ENCODE peak calls at places on chromosomes 16 and 17, in six cellular contexts. N is GM13976, M is OCI-LY7, F is heart right ventricle, Z is lower lobe of right lung, V is heart left ventricle. E is an unnamed sample.

GRCh38 chr16:15993946-15994665 is 44.7 kb downstream of the ABCC1 start:
- DNase-seq in F (peak; percentile 45), Z (no peak), V (no peak), N (no peak), M (no peak), E (no peak)

GRCh38 chr16:63922563-63922962 is 1199.3 kb downstream of the CDH11 start:
- DNase-seq in N (no peak), Z (no peak), M (no peak), F (no peak), V (no peak), E (no peak)

GRCh38 chr16:86396318-86396882 is 113.9 kb upstream of the FOXF1 start:
- DNase-seq in N (no peak), M (no peak), F (no peak), Z (no peak), V (no peak), E (no peak)

GRCh38 chr16:49620158-49620867 is 235.6 kb downstream of the ZNF423 start:
- DNase-seq in F (peak; percentile 74), V (peak; percentile 71), M (no peak), Z (no peak), N (no peak), E (no peak)

GRCh38 chr16:54936979-54937672 is 6.5 kb downstream of the IRX5 start:
- DNase-seq in M (no peak), F (peak; percentile 38), V (no peak), N (peak; percentile 48), Z (peak; percentile 80), E (no peak)

GRCh38 chr17:58517378-58517927 is 3.0 kb upstream of the MTMR4 start:
- DNase-seq in N (no peak), F (no peak), Z (no peak), V (no peak), M (no peak), E (no peak)

GRCh38 chr17:28144019-28144418 is 101.5 kb downstream of the NLK start:
- DNase-seq in N (no peak), Z (no peak), V (no peak), M (no peak), F (no peak), E (no peak)

GRCh38 chr17:27489045-27489715 is 32.9 kb downstream of the KSR1 start:
- DNase-seq in V (peak; percentile 59), M (no peak), Z (peak; percentile 90), F (peak; percentile 62), N (no peak), E (no peak)

GRCh38 chr17:50935201-50936124 is 69.3 kb upstream of the TOB1 start:
- DNase-seq in F (peak; percentile 58), M (no peak), Z (peak; percentile 89), V (peak; percentile 70), N (no peak), E (no peak)

GRCh38 chr17:29588017-29588557 is 1.4 kb downstream of the GIT1 start:
- DNase-seq in N (no peak), V (peak; percentile 28), F (peak; percentile 30), Z (no peak), M (peak; percentile 18), E (no peak)

GRCh38 chr16:72924487-72924886 is 123.4 kb downstream of the ZFHX3 start:
- DNase-seq in V (no peak), N (no peak), F (no peak), M (no peak), Z (no peak), E (no peak)

GRCh38 chr17:19338031-19338990 is 24.2 kb downstream of the B9D1 start:
- DNase-seq in N (peak; percentile 84), Z (peak; percentile 81), M (peak; percentile 81), V (peak; percentile 69), F (peak; percentile 67), E (peak; percentile 25)

GRCh38 chr17:82249896-82250581 is 21.2 kb downstream of the SLC16A3 start:
- DNase-seq in F (no peak), V (no peak), N (no peak), Z (peak; percentile 35), M (no peak), E (no peak)

GRCh38 chr17:46195939-46196338 is 2.7 kb upstream of the KANSL1 start:
- DNase-seq in Z (no peak), F (no peak), M (no peak), V (no peak), N (no peak), E (no peak)

GRCh38 chr17:36935681-36936454 is 1.4 kb upstream of the LHX1 start:
- DNase-seq in Z (no peak), M (no peak), F (no peak), N (peak; percentile 37), V (no peak), E (no peak)

GRCh38 chr16:6031567-6031966 is 934.0 kb upstream of the EEF2KMT start:
- DNase-seq in Z (no peak), V (no peak), F (no peak), N (no peak), M (no peak), E (no peak)

GRCh38 chr17:74356640-74357465 is 4.8 kb downstream of the BTBD17 start:
- DNase-seq in F (no peak), N (no peak), V (no peak), Z (no peak), M (no peak), E (no peak)

GRCh38 chr17:9512323-9513168 is 63.1 kb downstream of the STX8 start:
- DNase-seq in N (no peak), F (no peak), Z (no peak), M (no peak), V (no peak), E (no peak)

GRCh38 chr16:89700649-89701424 is 668 bp downstream of the SPATA2L start:
- DNase-seq in N (peak; percentile 71), Z (peak; percentile 77), F (no peak), M (peak; percentile 65), V (no peak), E (no peak)

GRCh38 chr16:81500833-81501521 is 56.4 kb downstream of the CMIP start:
- DNase-seq in N (no peak), F (no peak), V (no peak), M (no peak), Z (no peak), E (no peak)

GRCh38 chr17:77869665-77870132 is 88.8 kb upstream of the TNRC6C start:
- DNase-seq in V (no peak), N (peak; percentile 75), F (no peak), Z (peak; percentile 74), M (peak; percentile 97), E (peak; percentile 71)

GRCh38 chr16:82761236-82761635 is 134.5 kb downstream of the CDH13 start:
- DNase-seq in F (peak; percentile 82), V (peak; percentile 86), Z (peak; percentile 48), N (no peak), M (no peak), E (no peak)

GRCh38 chr16:31135535-31136286 is at the start of gene PRSS8:
- DNase-seq in N (no peak), M (no peak), Z (peak; percentile 92), F (no peak), V (no peak), E (no peak)

GRCh38 chr17:54967621-54968258 is 714 bp downstream of the COX11 start:
- DNase-seq in N (peak; percentile 47), V (no peak), F (no peak), Z (no peak), M (peak; percentile 29), E (no peak)

GRCh38 chr16:2469399-2470233 is 1.5 kb upstream of the NTN3 start:
- DNase-seq in N (no peak), F (no peak), V (no peak), M (peak; percentile 55), Z (no peak), E (no peak)

GRCh38 chr17:9971991-9972390 is 66.9 kb upstream of the RCVRN start:
- DNase-seq in M (no peak), F (peak; percentile 77), Z (peak; percentile 66), N (no peak), V (peak; percentile 67), E (no peak)

DNA sequence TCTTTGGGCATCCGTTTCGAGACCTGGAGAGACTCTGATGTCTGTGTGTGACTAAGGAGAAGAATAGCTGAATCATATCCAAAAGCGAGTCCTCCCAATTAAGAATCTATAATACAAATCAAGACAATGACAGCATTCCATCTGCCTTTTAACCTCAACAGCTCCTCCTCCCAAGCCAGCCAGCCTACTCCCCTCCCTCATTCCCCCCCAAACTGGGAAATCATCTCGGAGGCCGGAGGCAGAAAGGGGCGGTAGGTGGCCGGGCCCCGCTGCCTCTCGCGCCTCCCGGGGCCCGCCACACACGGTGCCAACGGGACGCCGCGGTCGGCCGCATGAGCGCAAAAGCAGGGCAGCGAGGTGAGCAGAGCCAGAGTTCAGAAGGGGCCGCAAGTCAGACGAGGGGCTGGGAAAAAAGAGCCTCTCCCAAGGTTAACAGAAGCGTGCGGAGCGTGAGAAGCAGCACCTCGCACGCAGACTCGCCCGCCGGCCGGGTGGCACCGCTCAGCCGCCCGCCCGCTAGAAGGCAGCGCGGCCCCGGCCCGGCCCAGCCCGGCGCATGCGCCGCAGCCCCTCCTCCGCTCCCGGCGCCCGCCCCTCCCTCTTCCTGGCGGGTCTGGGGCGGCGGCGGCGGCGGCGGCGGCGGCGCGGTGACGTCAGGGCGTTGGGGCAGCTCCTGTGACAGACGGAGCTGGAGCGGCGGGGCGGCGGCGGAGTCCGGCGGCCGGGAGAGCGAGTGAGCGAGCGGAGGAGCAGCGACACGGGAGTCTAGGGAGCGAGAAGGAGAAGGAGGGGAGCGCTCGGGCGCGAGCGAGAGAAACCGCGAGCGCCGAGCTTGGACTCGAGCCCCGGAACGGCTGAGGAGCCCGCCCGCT is at the start of gene PAFAH1B1:
- DNase-seq in F (peak; percentile 93), N (peak; percentile 98), V (peak; percentile 97), Z (peak; percentile 95), M (peak; percentile 91), E (peak; percentile 15)
- TF ChIP-seq CTCF in F (peak; percentile 23), N (peak; percentile 47), V (no peak), Z (peak; percentile 10), M (peak; percentile 39), E (no peak)

GRCh38 chr17:40317345-40317873 is 8.4 kb downstream of the RARA start:
- DNase-seq in Z (no peak), V (peak; percentile 69), M (peak; percentile 70), N (peak; percentile 72), F (peak; percentile 65), E (no peak)
- TF ChIP-seq CTCF in Z (peak; percentile 54), V (peak; percentile 49), M (peak; percentile 84), N (peak; percentile 56), F (peak; percentile 47), E (peak; percentile 78)

GRCh38 chr16:77951788-77952187 is 70.6 kb upstream of the CLEC3A start:
- DNase-seq in F (no peak), M (peak; percentile 33), V (no peak), Z (no peak), N (peak; percentile 53), E (peak; percentile 21)
- TF ChIP-seq CTCF in F (peak; percentile 7), M (peak; percentile 71), V (no peak), Z (peak; percentile 39), N (peak; percentile 18), E (peak; percentile 60)

GRCh38 chr16:23500212-23500865 is 10.0 kb downstream of the GGA2 start:
- DNase-seq in F (no peak), Z (peak; percentile 58), V (no peak), N (no peak), M (no peak), E (no peak)
- TF ChIP-seq CTCF in F (no peak), Z (no peak), V (no peak), N (no peak), M (peak; percentile 43), E (no peak)